ENCODE peak calls at places on chromosomes 6 and 20, in eight cellular contexts. Q is GM04504, S is astrocyte of the cerebellum, F is brain pericyte, M is epithelial cell of esophagus, P is psoas muscle, U is cardiac muscle cell, Z is KG1. K is an unnamed sample.

GRCh38 chr6:13614126-13614925 is 809 bp upstream of the NOL7 start:
- DNase-seq in Q (no peak), P (peak), F (no peak), S (no peak), Z (peak), U (peak), M (peak), K (peak)

GRCh38 chr6:25295651-25296050 is 16.5 kb downstream of the CARMIL1 start:
- DNase-seq in Z (no peak), Q (no peak), P (no peak), F (no peak), M (peak), U (no peak), S (no peak), K (no peak)

GRCh38 chr6:158958504-158959386 is 41.3 kb downstream of the RSPH3 start:
- DNase-seq in S (no peak), Z (no peak), M (peak), Q (no peak), F (no peak), U (no peak), P (no peak), K (no peak)

GRCh38 chr6:53894086-53894485 is 99.3 kb downstream of the LRRC1 start:
- DNase-seq in F (no peak), S (no peak), M (peak), Q (no peak), Z (peak), U (peak), P (no peak), K (peak)

GRCh38 chr6:3326179-3326971 is 67.6 kb downstream of the PSMG4 start:
- DNase-seq in S (no peak), Z (no peak), M (no peak), Q (no peak), U (no peak), F (no peak), P (no peak), K (no peak)

GRCh38 chr6:105432797-105433196 is 29.9 kb upstream of the PREP start:
- DNase-seq in Q (peak), P (no peak), U (peak), Z (no peak), F (no peak), S (peak), M (peak), K (no peak)

GRCh38 chr6:89299451-89299850 is 15.6 kb downstream of the GABRR2 start:
- DNase-seq in U (no peak), Q (no peak), P (no peak), Z (no peak), M (no peak), F (no peak), S (no peak), K (peak)

GRCh38 chr20:25058797-25059486 is 1.0 kb upstream of the ACSS1 start:
- DNase-seq in Z (no peak), M (no peak), S (no peak), F (no peak), Q (no peak), U (peak), P (no peak), K (no peak)

GRCh38 chr6:155980014-155980413 is 524.4 kb upstream of the NOX3 start:
- DNase-seq in M (no peak), Q (no peak), P (no peak), U (no peak), F (no peak), S (no peak), Z (no peak), K (no peak)

GRCh38 chr20:38875170-38875993 is 50.8 kb upstream of the FAM83D start:
- DNase-seq in Q (no peak), Z (peak), U (no peak), M (no peak), S (no peak), P (no peak), F (no peak), K (no peak)

GRCh38 chr6:41705329-41705995 is 29.9 kb downstream of the TFEB start:
- DNase-seq in S (no peak), Z (no peak), U (no peak), F (no peak), M (no peak), P (peak), Q (no peak), K (no peak)

GRCh38 chr6:75211920-75212590 is 6.2 kb upstream of the COL12A1 start:
- DNase-seq in P (no peak), U (no peak), M (no peak), F (no peak), S (no peak), Q (no peak), Z (no peak), K (no peak)

GRCh38 chr20:34627458-34627857 is 49.4 kb downstream of the PIGU start:
- DNase-seq in P (no peak), F (no peak), U (no peak), M (no peak), S (no peak), Z (no peak), Q (no peak), K (no peak)